ENCODE peak calls at places on chromosomes 16 and 17, in six cellular contexts. K, V, U, Z, D and M are unnamed samples. For H3K4me1, the result is how much of the 10 kb centered on the place peaks cover.

GRCh38 chr16:50260206-50261159 is 5.9 kb upstream of the ADCY7 start:
- DNase-seq in V (no peak), U (no peak), D (peak), K (peak), Z (no peak), M (no peak)

GRCh38 chr17:72681844-72682243 is 410.6 kb downstream of the SLC39A11 start:
- DNase-seq in D (no peak), K (no peak), V (no peak), U (peak), Z (no peak), M (no peak)

GRCh38 chr16:2898831-2899563 is 12.7 kb upstream of the FLYWCH1 start:
- DNase-seq in Z (no peak), V (no peak), K (no peak), D (peak), U (no peak), M (no peak)

GRCh38 chr17:16287563-16288027 is 65.7 kb downstream of the CENPV start:
- DNase-seq in Z (peak), U (no peak), V (no peak), D (peak), K (no peak), M (no peak)

GRCh38 chr16:83211711-83212110 is 584.9 kb downstream of the CDH13 start:
- DNase-seq in Z (peak), D (no peak), U (no peak), V (no peak), K (no peak), M (no peak)

GRCh38 chr17:2780256-2780655 is 16.0 kb upstream of the RAP1GAP2 start:
- DNase-seq in V (no peak), U (no peak), K (no peak), Z (no peak), D (peak), M (no peak)

GRCh38 chr17:19554393-19554792 is 20.7 kb downstream of the SLC47A1 start:
- DNase-seq in Z (peak), K (no peak), U (no peak), V (no peak), D (no peak), M (no peak)

GRCh38 chr16:85003076-85003475 is 8.3 kb downstream of the ZDHHC7 start:
- DNase-seq in D (no peak), Z (no peak), U (no peak), K (no peak), V (no peak), M (no peak)

GRCh38 chr17:29742210-29742513 is 119.5 kb upstream of the CORO6 start:
- DNase-seq in V (no peak), U (no peak), D (no peak), Z (no peak), K (no peak), M (no peak)

GRCh38 chr17:78496311-78496710 is 80.9 kb downstream of the DNAH17 start:
- DNase-seq in Z (no peak), D (peak), K (no peak), U (no peak), V (no peak), M (no peak)

GRCh38 chr16:57003439-57004386 is 14.4 kb downstream of the NLRC5 start:
- DNase-seq in V (no peak), K (no peak), Z (no peak), U (no peak), D (no peak), M (no peak)
- H3K4me1 ChIP-seq in V (under half), K (under half), Z (under half), U (under half), D (under half), M (under half)

GRCh38 chr17:28413804-28414203 is 7.8 kb upstream of the SLC46A1 start:
- DNase-seq in U (no peak), Z (no peak), D (no peak), V (no peak), K (no peak), M (no peak)

GRCh38 chr17:28415886-28416285 is 9.9 kb upstream of the SLC46A1 start:
- DNase-seq in D (no peak), K (no peak), Z (no peak), U (no peak), V (no peak), M (no peak)

GRCh38 chr17:28421775-28422305 is 15.8 kb upstream of the SLC46A1 start:
- DNase-seq in K (no peak), V (no peak), Z (no peak), D (no peak), U (no peak), M (no peak)

GRCh38 chr17:28412131-28412530 is 6.1 kb upstream of the SLC46A1 start:
- DNase-seq in Z (no peak), K (no peak), D (no peak), V (no peak), U (no peak), M (no peak)

DNA sequence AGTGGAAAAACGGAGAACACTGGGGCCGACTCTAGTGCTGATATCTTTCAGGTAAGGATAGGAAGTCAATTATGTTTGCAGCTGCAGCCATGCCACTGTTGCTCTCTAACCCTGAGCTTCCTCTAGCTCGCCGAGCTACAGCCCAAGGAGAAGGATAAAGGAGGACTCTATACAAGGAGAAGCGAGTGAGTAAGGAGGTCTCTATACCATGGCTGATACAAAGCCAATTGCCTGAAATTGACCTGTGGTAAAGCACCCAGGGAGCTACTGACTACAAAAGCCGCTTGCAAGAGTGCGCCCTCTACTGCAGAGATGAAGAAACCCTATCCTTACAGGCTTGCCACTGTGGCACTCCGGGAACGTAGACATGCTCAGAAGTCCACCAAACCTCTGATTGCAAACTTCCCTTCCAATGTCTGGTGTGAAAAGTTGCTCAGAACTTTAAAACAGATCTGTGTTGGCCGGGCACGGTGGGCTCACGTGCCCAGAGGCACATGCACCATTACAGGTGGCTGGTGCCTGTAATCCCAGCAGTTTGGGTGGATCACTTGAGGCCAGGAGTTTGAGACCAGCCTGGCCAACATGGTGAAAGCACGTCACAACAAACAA is 10.8 kb upstream of the SLC46A1 start:
- DNase-seq in V (peak), Z (peak), U (peak), D (peak), K (no peak), M (no peak)
- TF ChIP-seq CTCF in V (peak), Z (peak), U (peak), D (peak), K (no peak), M (no peak)

DNA sequence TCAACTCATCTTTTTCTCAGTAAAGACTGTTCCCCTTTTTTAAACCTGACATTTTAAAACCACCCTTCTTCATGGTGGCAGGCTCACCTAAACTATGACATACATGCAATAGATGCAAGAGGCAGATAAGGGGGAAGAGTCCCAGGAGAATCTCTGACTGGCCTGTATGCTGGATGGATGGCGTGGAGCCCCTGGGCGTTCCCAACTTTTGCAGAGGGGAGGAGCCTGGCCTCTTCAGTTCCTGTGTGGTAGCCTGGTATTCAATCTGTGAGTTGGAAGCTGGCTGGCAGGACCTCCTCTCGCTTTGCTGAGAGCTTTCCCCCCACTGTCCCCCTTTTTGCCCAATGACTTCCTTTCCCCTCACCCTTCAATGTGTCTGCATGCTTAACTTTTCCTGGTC is 217.6 kb upstream of the CA10 start:
- DNase-seq in K (no peak), U (no peak), V (no peak), D (no peak), Z (no peak), M (no peak)
- H3K4me1 ChIP-seq in K (under half), U (under half), V (under half), D (under half), Z (under half), M (under half)

GRCh38 chr16:1379863-1380174 is 28.1 kb downstream of the GNPTG start:
- DNase-seq in K (no peak), Z (no peak), D (no peak), U (no peak), V (no peak), M (no peak)
- TF ChIP-seq CTCF in K (no peak), Z (no peak), D (no peak), U (peak), V (no peak), M (no peak)

GRCh38 chr16:4212934-4213296 is 29.0 kb downstream of the SRL start:
- DNase-seq in V (no peak), D (peak), Z (peak), K (no peak), U (peak), M (peak)

GRCh38 chr16:4212207-4212933 is 29.5 kb downstream of the SRL start:
- DNase-seq in Z (no peak), D (no peak), V (peak), U (no peak), K (peak), M (peak)

GRCh38 chr16:4215106-4215505 is 26.8 kb downstream of the SRL start:
- DNase-seq in Z (no peak), K (no peak), D (no peak), V (no peak), U (no peak), M (peak)

GRCh38 chr16:4214215-4214621 is 27.7 kb downstream of the SRL start:
- DNase-seq in K (peak), Z (peak), U (peak), V (no peak), D (peak), M (peak)

GRCh38 chr16:4213721-4214120 is 28.2 kb downstream of the SRL start:
- DNase-seq in K (no peak), D (no peak), Z (no peak), U (no peak), V (no peak), M (no peak)
- H3K4me1 ChIP-seq in K (under half), D (under half), Z (under half), U (under half), V (half or more), M (half or more)

GRCh38 chr16:69701452-69701851 is 24.9 kb downstream of the NQO1 start:
- DNase-seq in Z (no peak), D (no peak), U (no peak), K (no peak), V (no peak), M (no peak)
- TF ChIP-seq CTCF in Z (no peak), D (no peak), U (no peak), K (no peak), V (no peak), M (no peak)